ENCODE peak calls at places on chromosome 16, in four cellular contexts. G is HepG2, C is A549, Q is GM12878. I is an unnamed sample.

GRCh38 chr16:85270365-85270764 is 158.1 kb upstream of the CIBAR2 start:
- DNase-seq in G (no peak), C (no peak), Q (no peak), I (no peak)

GRCh38 chr16:86827521-86827920 is 249.2 kb downstream of the FOXL1 start:
- DNase-seq in G (no peak), C (no peak), Q (no peak), I (no peak)

GRCh38 chr16:84685210-84685609 is 14.6 kb upstream of the USP10 start:
- DNase-seq in G (no peak), C (no peak), Q (no peak), I (no peak)

GRCh38 chr16:84368327-84368996 is at the start of gene ATP2C2:
- DNase-seq in G (no peak), C (no peak), Q (no peak), I (peak)

GRCh38 chr16:86343111-86343642 is 167.2 kb upstream of the FOXF1 start:
- DNase-seq in G (no peak), C (no peak), Q (no peak), I (no peak)

GRCh38 chr16:9008335-9009260 is 44.9 kb upstream of the USP7 start:
- DNase-seq in G (peak), C (peak), Q (peak), I (peak)

GRCh38 chr16:48438414-48438813 is 53.2 kb upstream of the SIAH1 start:
- DNase-seq in G (no peak), C (no peak), Q (no peak), I (no peak)

GRCh38 chr16:56222482-56222997 is 31.3 kb downstream of the GNAO1 start:
- DNase-seq in G (no peak), C (no peak), Q (no peak), I (no peak)

GRCh38 chr16:398551-399277 is 1.7 kb downstream of the NME4 start:
- DNase-seq in G (no peak), C (no peak), Q (no peak), I (no peak)
- TF ChIP-seq RFX5 in G (no peak), C (no peak), Q (no peak), I (no peak)

GRCh38 chr16:68082596-68083238 is 2.5 kb upstream of the NFATC3 start:
- DNase-seq in G (no peak), C (no peak), Q (no peak), I (no peak)

GRCh38 chr16:68083861-68084503 is 1.2 kb upstream of the NFATC3 start:
- DNase-seq in G (peak), C (no peak), Q (no peak), I (peak)

GRCh38 chr16:68081796-68082567 is 3.2 kb upstream of the NFATC3 start:
- DNase-seq in G (no peak), C (no peak), Q (no peak), I (no peak)

GRCh38 chr16:68084504-68085258 is 489 bp upstream of the NFATC3 start:
- DNase-seq in G (peak), C (peak), Q (peak), I (peak)

DNA sequence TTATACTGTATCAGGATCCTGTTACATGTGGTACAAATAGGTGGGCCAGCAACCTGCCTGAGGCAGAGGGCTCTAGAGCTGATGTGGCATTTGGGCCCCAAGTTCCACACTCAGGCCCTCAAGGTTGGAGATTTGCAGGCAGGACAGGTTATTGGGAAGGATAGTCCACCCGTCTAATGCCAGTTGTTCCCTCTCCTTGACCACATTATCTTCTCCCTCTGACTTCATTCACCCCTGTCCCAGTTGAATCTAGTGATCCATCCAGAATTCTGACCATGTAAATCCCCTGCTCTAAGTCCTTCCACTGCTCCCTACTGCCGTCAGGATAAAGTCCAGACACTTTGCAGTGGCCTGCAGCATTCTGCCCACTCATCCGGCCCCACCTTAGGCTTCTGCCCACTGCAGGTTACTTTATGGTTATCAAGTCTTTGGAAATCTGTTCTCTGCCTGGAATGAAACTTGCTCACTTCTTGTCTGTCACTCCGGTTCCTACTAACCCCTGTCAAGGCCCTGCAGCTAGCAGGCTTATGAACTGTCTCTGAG is 1.9 kb upstream of the NFATC3 start:
- DNase-seq in G (no peak), C (no peak), Q (no peak), I (no peak)
- TF ChIP-seq POLR2AphosphoS2 in G (no peak), C (no peak), Q (no peak), I (no peak)

GRCh38 chr16:88967800-88968588 is 9.0 kb downstream of the CBFA2T3 start:
- DNase-seq in G (no peak), C (no peak), Q (peak), I (no peak)
- TF ChIP-seq CEBPB in G (no peak), C (no peak), Q (no peak), I (no peak)

DNA sequence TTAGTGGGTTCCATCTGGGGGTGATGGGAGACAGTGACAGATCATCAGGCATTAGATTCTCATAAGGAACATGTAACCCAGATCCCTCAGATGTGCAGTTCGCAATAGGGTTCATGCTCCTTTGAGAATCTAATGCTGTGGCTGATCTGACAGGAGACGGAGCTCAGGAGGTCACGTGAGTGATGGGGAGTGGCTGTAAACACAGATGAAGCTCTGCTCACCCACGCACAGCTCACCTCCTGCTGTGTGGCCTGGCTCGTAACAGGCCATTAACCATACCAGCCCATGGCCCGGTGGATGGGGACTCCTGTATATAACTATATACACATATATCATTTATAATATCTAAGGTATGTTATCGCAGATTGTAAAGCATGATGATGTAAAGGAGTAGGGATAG is 214.2 kb downstream of the MAF start:
- DNase-seq in G (no peak), C (no peak), Q (no peak), I (peak)
- TF ChIP-seq RFX5 in G (no peak), C (no peak), Q (no peak), I (no peak)

GRCh38 chr16:57992084-57992483 is 8.4 kb downstream of the ZNF319 start:
- DNase-seq in G (no peak), C (no peak), Q (no peak), I (no peak)

GRCh38 chr16:57987441-57988177 is 12.9 kb downstream of the ZNF319 start:
- DNase-seq in G (no peak), C (no peak), Q (no peak), I (no peak)

GRCh38 chr16:57986196-57986595 is 14.3 kb downstream of the ZNF319 start:
- DNase-seq in G (no peak), C (no peak), Q (no peak), I (no peak)

GRCh38 chr16:57991551-57992059 is 8.9 kb downstream of the ZNF319 start:
- DNase-seq in G (no peak), C (no peak), Q (no peak), I (no peak)

DNA sequence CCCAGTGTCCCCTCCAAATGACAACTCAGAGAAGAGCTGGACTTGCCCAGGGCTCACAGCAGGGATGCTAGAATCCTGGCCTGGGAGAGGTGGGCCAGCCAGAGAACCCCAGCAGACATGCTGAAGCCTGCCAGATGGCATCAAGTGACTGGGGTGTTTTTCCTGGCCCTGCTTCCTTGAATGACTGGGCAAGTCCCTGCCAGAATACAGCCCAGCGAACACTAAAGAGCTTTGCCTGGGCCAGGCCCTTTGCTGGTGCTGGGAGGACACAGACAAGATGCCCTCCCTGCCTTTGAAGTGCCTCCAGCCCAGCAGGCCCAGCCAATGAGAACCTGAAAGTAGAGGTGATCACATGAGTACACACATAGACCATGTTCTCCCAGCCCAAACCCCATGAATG is 11.5 kb downstream of the ZNF319 start:
- DNase-seq in G (no peak), C (no peak), Q (no peak), I (no peak)
- TF ChIP-seq POLR2AphosphoS2 in G (no peak), C (no peak), Q (no peak), I (no peak)

GRCh38 chr16:71185366-71185765 is 45.2 kb downstream of the HYDIN start:
- DNase-seq in G (no peak), C (no peak), Q (no peak), I (no peak)
- TF ChIP-seq CEBPB in G (no peak), C (no peak), Q (no peak), I (no peak)

DNA sequence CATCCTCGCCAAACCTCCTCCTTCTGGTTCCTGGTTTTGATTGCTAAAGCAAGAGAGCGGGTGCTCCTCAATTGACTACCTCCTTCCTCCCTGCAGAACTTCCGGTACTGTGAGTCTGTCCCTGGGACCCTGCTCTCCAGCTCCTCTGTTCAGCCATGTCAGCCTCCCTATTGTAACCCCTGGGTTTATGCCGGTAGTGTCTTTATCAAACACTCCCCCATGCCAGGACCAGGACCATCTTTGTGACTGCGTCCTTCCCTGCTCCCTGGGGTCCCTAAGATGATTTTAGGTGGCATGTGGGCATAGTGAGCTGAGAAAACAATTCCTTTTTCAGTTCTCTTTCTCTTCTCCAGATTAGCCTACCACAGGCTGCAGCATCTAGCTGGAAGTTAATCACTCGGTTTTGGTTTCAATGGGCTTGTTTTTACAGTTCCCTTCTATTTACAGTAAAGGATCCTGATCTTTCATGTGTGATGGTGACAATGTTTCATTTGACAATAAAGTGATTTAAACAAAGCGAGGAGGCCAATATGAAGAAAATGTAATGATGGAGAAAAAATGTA is 27.7 kb upstream of the IL21R start:
- DNase-seq in G (no peak), C (no peak), Q (peak), I (no peak)
- TF ChIP-seq RFX5 in G (no peak), C (no peak), Q (no peak), I (no peak)

DNA sequence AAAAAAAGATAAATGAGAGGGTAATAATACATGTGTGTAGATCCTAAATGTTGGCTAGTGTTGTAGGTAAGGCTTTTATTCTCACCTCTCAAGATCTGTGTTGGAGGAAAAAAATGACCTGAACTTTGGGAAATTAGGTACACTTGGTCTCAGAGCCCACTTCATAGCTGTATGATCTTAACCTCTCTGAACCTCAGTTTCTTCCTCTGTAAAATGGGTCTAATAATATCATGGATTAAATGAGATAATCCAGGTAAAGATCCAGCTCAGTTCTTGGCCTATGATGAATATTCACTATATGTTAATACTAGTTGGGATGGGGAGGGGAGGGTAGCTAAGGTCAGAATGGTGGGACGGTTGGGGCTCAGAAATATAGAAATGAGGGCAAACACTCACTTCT is 24.3 kb upstream of the GPRC5B start:
- DNase-seq in G (no peak), C (no peak), Q (no peak), I (no peak)
- TF ChIP-seq POLR2AphosphoS2 in G (no peak), C (no peak), Q (no peak), I (no peak)

I was measured in K562.